ENCODE peak calls at places on chromosomes 7 and 10, in seven cellular contexts. G is transverse colon, B is WTC11, Q is body of pancreas, Y is spleen, N is progenitor cell of endocrine pancreas, A is SK-N-SH. V is an unnamed sample.

GRCh38 chr7:55438765-55439525 is 73.8 kb downstream of the LANCL2 start:
- DNase-seq in Q (no peak), N (no peak), Y (no peak), G (peak), A (peak), B (no peak), V (peak)

GRCh38 chr7:85030893-85031292 is 156.0 kb downstream of the SEMA3D start:
- DNase-seq in A (peak), Y (no peak), Q (no peak), G (no peak), B (no peak), N (no peak), V (no peak)

GRCh38 chr10:88541116-88541626 is 41.9 kb downstream of the RNLS start:
- DNase-seq in Y (no peak), Q (no peak), G (no peak), N (no peak), A (no peak), B (no peak), V (no peak)

GRCh38 chr10:35453855-35454532 is 117.7 kb downstream of the CCNY start:
- DNase-seq in Y (no peak), G (no peak), B (no peak), A (no peak), N (no peak), Q (peak), V (no peak)

GRCh38 chr10:28293238-28294168 is 9.4 kb downstream of the MPP7 start:
- DNase-seq in N (no peak), Q (no peak), B (no peak), Y (no peak), G (no peak), A (no peak), V (no peak)

GRCh38 chr7:116242177-116242576 is 31.8 kb downstream of the TES start:
- DNase-seq in N (no peak), A (no peak), Q (no peak), G (no peak), Y (no peak), B (no peak), V (no peak)

GRCh38 chr7:31056775-31057346 is 4.8 kb downstream of the ADCYAP1R1 start:
- DNase-seq in Q (no peak), B (peak), A (no peak), G (no peak), Y (no peak), N (no peak), V (peak)

GRCh38 chr7:2169923-2170575 is 62.7 kb downstream of the MAD1L1 start:
- DNase-seq in Y (no peak), Q (no peak), A (peak), B (no peak), N (no peak), G (no peak), V (no peak)

GRCh38 chr10:53700227-53700626 is 927.6 kb upstream of the MBL2 start:
- DNase-seq in Y (no peak), A (no peak), N (no peak), B (no peak), Q (no peak), G (no peak), V (no peak)

GRCh38 chr7:12930534-12930933 is 243.1 kb downstream of the ARL4A start:
- DNase-seq in A (no peak), Y (no peak), N (no peak), Q (no peak), B (no peak), G (no peak), V (no peak)

GRCh38 chr7:149625947-149626392 is 128.4 kb upstream of the ZNF746 start:
- DNase-seq in Q (no peak), A (no peak), Y (no peak), B (no peak), G (no peak), N (no peak), V (no peak)

GRCh38 chr7:6530626-6531491 is 20.4 kb downstream of the GRID2IP start:
- DNase-seq in Y (peak), N (peak), A (peak), Q (no peak), G (peak), B (peak), V (no peak)

GRCh38 chr10:119541459-119542356 is 811 bp downstream of the RGS10 start:
- DNase-seq in Q (no peak), A (no peak), N (no peak), B (peak), Y (peak), G (peak), V (no peak)

GRCh38 chr10:59578013-59578412 is 131.6 kb downstream of the SLC16A9 start:
- DNase-seq in A (no peak), N (no peak), B (no peak), G (no peak), Q (no peak), Y (no peak), V (no peak)

GRCh38 chr7:75955293-75955938 is 39.0 kb downstream of the TMEM120A start:
- DNase-seq in Y (no peak), G (no peak), Q (no peak), N (no peak), B (no peak), A (no peak), V (no peak)

GRCh38 chr7:149725916-149726315 is 47.5 kb downstream of the ZNF467 start:
- DNase-seq in Q (no peak), Y (peak), B (no peak), N (no peak), A (no peak), G (no peak), V (no peak)

GRCh38 chr7:143362126-143362961 is at the start of gene FAM131B:
- DNase-seq in B (peak), N (no peak), G (no peak), Q (no peak), A (peak), Y (no peak), V (no peak)

GRCh38 chr10:99661370-99661749 is 2.1 kb downstream of the ENTPD7 start:
- DNase-seq in B (no peak), Q (no peak), Y (no peak), G (no peak), N (no peak), A (no peak), V (no peak)

GRCh38 chr7:83060218-83060617 is 102.5 kb downstream of the PCLO start:
- DNase-seq in A (peak), B (no peak), G (no peak), N (no peak), Q (peak), Y (no peak), V (no peak)

GRCh38 chr7:115191506-115191905 is 269.6 kb downstream of the MDFIC start:
- DNase-seq in Q (no peak), A (no peak), B (no peak), N (no peak), Y (no peak), G (no peak), V (no peak)

GRCh38 chr7:74233655-74234280 is 20.4 kb downstream of the RFC2 start:
- DNase-seq in Q (no peak), B (no peak), G (no peak), N (no peak), Y (no peak), A (no peak), V (no peak)

GRCh38 chr7:74240482-74240881 is 13.7 kb downstream of the RFC2 start:
- DNase-seq in Y (no peak), G (peak), Q (no peak), N (no peak), B (no peak), A (no peak), V (no peak)

GRCh38 chr7:74234549-74234948 is 19.6 kb downstream of the RFC2 start:
- DNase-seq in Q (no peak), G (no peak), Y (no peak), B (no peak), N (no peak), A (no peak), V (no peak)

GRCh38 chr7:74235525-74236269 is 18.5 kb downstream of the RFC2 start:
- DNase-seq in Q (no peak), A (no peak), N (no peak), B (no peak), G (no peak), Y (no peak), V (no peak)

GRCh38 chr7:74236284-74236683 is 17.9 kb downstream of the RFC2 start:
- DNase-seq in A (no peak), Q (no peak), G (no peak), B (no peak), Y (no peak), N (no peak), V (no peak)
- TF ChIP-seq CTCF in A (no peak), Q (no peak), G (no peak), B (no peak), Y (no peak), N (no peak), V (no peak)

DNA sequence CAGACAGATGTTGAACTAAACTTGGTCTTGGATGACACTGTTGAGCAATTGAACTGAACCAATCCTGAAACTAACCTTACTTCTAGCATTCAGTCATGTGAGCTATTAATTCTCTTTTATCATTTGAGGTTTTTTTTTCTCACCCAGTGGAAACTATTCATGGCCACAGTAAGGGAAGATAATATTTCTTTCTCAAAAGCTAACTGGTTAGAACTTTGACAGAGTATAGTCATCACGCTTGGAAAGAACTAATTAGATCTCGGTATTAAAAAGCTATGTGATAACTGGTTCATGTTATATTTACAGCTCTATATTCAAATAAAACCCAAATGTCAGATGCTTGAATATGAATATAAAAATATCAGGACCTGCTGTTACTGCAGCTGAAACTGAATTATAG is 89.5 kb downstream of the OTUD1 start:
- DNase-seq in Y (no peak), A (no peak), N (no peak), Q (no peak), G (no peak), B (no peak), V (no peak)
- TF ChIP-seq CTCF in Y (no peak), A (no peak), N (no peak), Q (no peak), G (no peak), B (no peak), V (no peak)

GRCh38 chr10:108690530-108690929 is 1232.8 kb downstream of the XPNPEP1 start:
- DNase-seq in B (no peak), Y (no peak), G (no peak), N (no peak), A (no peak), Q (no peak), V (no peak)

GRCh38 chr10:108688314-108688713 is 1235.0 kb downstream of the XPNPEP1 start:
- DNase-seq in A (no peak), Y (no peak), G (no peak), B (no peak), Q (no peak), N (no peak), V (no peak)

GRCh38 chr10:108685863-108686531 is 1237.3 kb downstream of the XPNPEP1 start:
- DNase-seq in G (no peak), A (no peak), Q (no peak), N (no peak), Y (no peak), B (no peak), V (no peak)

GRCh38 chr10:108696792-108697477 is 1226.4 kb downstream of the XPNPEP1 start:
- DNase-seq in A (no peak), B (no peak), Y (no peak), Q (no peak), N (no peak), G (no peak), V (no peak)

DNA sequence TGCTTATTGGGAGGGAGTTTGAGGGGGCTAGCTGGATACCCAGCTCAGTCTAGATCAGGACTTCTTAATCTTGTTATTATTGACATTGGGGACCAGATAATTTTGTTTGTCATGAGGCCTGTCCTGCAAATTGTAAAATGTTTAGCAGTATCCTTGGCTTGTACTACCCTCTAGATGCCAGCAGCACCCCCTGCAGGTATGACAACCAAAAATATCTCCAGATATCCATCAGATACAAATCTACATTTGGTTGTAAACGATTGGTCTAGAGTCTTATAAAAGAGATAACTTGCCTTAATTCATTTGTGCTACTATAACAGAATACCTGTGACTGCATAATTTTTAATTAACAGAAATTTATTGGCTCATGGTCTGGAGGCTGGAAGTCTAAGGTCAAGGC is 1232.2 kb downstream of the XPNPEP1 start:
- DNase-seq in A (no peak), N (no peak), B (peak), G (no peak), Q (no peak), Y (no peak), V (no peak)
- TF ChIP-seq CTCF in A (no peak), N (no peak), B (no peak), G (no peak), Q (no peak), Y (no peak), V (no peak)

GRCh38 chr10:110005716-110006115 is 2.1 kb upstream of the ADD3 start:
- DNase-seq in A (peak), Q (peak), G (peak), N (peak), B (no peak), Y (no peak), V (peak)
- TF ChIP-seq CTCF in A (no peak), Q (no peak), G (no peak), N (no peak), B (no peak), Y (no peak), V (no peak)

DNA sequence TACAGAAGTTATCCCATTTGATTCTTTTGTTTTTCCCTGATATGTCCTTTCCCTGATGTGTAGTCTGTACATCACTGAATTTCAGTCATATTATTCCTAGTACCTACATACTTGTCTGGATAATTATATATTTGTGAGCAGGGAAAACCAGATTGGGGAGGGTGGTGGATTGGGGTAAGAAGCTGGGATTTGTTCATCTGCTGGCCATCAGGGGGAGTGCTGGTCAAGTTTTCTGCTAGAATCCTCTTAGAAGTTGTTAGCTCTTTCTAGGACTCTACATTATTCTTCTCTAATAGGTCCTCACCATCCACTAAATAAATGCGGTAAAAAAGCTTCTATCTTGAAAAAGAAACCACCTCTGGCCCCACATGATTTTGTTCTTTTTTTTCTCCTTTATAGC is 232.7 kb upstream of the TAC1 start:
- DNase-seq in B (peak), N (no peak), Q (peak), Y (no peak), G (peak), A (peak), V (peak)
- TF ChIP-seq CTCF in B (no peak), N (peak), Q (peak), Y (no peak), G (peak), A (peak), V (peak)

GRCh38 chr7:70434376-70434775 is 697.6 kb upstream of the GALNT17 start:
- DNase-seq in G (no peak), Y (no peak), N (no peak), Q (no peak), A (no peak), B (no peak), V (no peak)
- TF ChIP-seq CTCF in G (no peak), Y (no peak), N (no peak), Q (no peak), A (peak), B (no peak), V (no peak)